ENCODE peak calls at places on chromosomes 2 and 18, in seven cellular contexts. One of them, this sample, is unnamed.

GRCh38 chr2:120779781-120780283 is 44.2 kb downstream of the GLI2 start:
- DNase-seq in K562: peak; percentile 27
- DNase-seq in vagina: no peak
- DNase-seq in GM12892: no peak
- DNase-seq in HCT116: no peak
- DNase-seq in transverse colon: no peak
- DNase-seq in sigmoid colon: no peak
- DNase-seq in this sample: no peak

GRCh38 chr2:32864337-32864736 is 82.4 kb upstream of the LTBP1 start:
- DNase-seq in K562: no peak
- DNase-seq in vagina: no peak
- DNase-seq in GM12892: no peak
- DNase-seq in HCT116: no peak
- DNase-seq in transverse colon: no peak
- DNase-seq in sigmoid colon: no peak
- DNase-seq in this sample: no peak

GRCh38 chr18:43627833-43628370 is 350.6 kb upstream of the SYT4 start:
- DNase-seq in K562: no peak
- DNase-seq in vagina: no peak
- DNase-seq in GM12892: no peak
- DNase-seq in HCT116: no peak
- DNase-seq in transverse colon: no peak
- DNase-seq in sigmoid colon: no peak
- DNase-seq in this sample: no peak

GRCh38 chr2:13046557-13047165 is 329.9 kb downstream of the TRIB2 start:
- DNase-seq in K562: peak; percentile 11
- DNase-seq in vagina: no peak
- DNase-seq in GM12892: no peak
- DNase-seq in HCT116: peak; percentile 6
- DNase-seq in transverse colon: no peak
- DNase-seq in sigmoid colon: no peak
- DNase-seq in this sample: no peak

GRCh38 chr18:74623047-74623816 is 25.6 kb downstream of the ZNF407 start:
- DNase-seq in K562: peak; percentile 12
- DNase-seq in vagina: no peak
- DNase-seq in GM12892: no peak
- DNase-seq in HCT116: peak; percentile 10
- DNase-seq in transverse colon: no peak
- DNase-seq in sigmoid colon: no peak
- DNase-seq in this sample: no peak

GRCh38 chr2:3001595-3002184 is 375.9 kb downstream of the EIPR1 start:
- DNase-seq in K562: peak; percentile 18
- DNase-seq in vagina: no peak
- DNase-seq in GM12892: no peak
- DNase-seq in HCT116: no peak
- DNase-seq in transverse colon: no peak
- DNase-seq in sigmoid colon: no peak
- DNase-seq in this sample: no peak

GRCh38 chr2:131156452-131157149 is 51.5 kb downstream of the PLEKHB2 start:
- DNase-seq in K562: no peak
- DNase-seq in vagina: no peak
- DNase-seq in GM12892: no peak
- DNase-seq in HCT116: no peak
- DNase-seq in transverse colon: no peak
- DNase-seq in sigmoid colon: no peak
- DNase-seq in this sample: peak; percentile 46

GRCh38 chr2:76640905-76641304 is 881.3 kb downstream of the LRRTM4 start:
- DNase-seq in K562: no peak
- DNase-seq in vagina: no peak
- DNase-seq in GM12892: no peak
- DNase-seq in HCT116: no peak
- DNase-seq in transverse colon: no peak
- DNase-seq in sigmoid colon: no peak
- DNase-seq in this sample: no peak

GRCh38 chr2:124572953-124573634 is 548.0 kb downstream of the CNTNAP5 start:
- DNase-seq in K562: no peak
- DNase-seq in vagina: no peak
- DNase-seq in GM12892: no peak
- DNase-seq in HCT116: no peak
- DNase-seq in transverse colon: no peak
- DNase-seq in sigmoid colon: no peak
- DNase-seq in this sample: no peak

GRCh38 chr2:68908392-68908970 is 37.3 kb upstream of the BMP10 start:
- DNase-seq in K562: peak; percentile 81
- DNase-seq in vagina: no peak
- DNase-seq in GM12892: peak; percentile 50
- DNase-seq in HCT116: peak; percentile 76
- DNase-seq in transverse colon: peak; percentile 88
- DNase-seq in sigmoid colon: peak; percentile 81
- DNase-seq in this sample: peak; percentile 47

GRCh38 chr2:212451786-212452200 is 86.8 kb downstream of the ERBB4 start:
- DNase-seq in K562: no peak
- DNase-seq in vagina: no peak
- DNase-seq in GM12892: no peak
- DNase-seq in HCT116: peak; percentile 19
- DNase-seq in transverse colon: no peak
- DNase-seq in sigmoid colon: no peak
- DNase-seq in this sample: no peak

GRCh38 chr2:9758741-9759140 is 84.5 kb upstream of the TAF1B start:
- DNase-seq in K562: no peak
- DNase-seq in vagina: no peak
- DNase-seq in GM12892: no peak
- DNase-seq in HCT116: no peak
- DNase-seq in transverse colon: no peak
- DNase-seq in sigmoid colon: no peak
- DNase-seq in this sample: no peak

GRCh38 chr2:214808961-214809750 is at the start of gene BARD1:
- DNase-seq in K562: peak; percentile 52
- DNase-seq in vagina: no peak
- DNase-seq in GM12892: peak; percentile 27
- DNase-seq in HCT116: peak; percentile 16
- DNase-seq in transverse colon: peak; percentile 70
- DNase-seq in sigmoid colon: peak; percentile 75
- DNase-seq in this sample: peak; percentile 20
- TF ChIP-seq POLR2A in K562: peak; percentile 63
- TF ChIP-seq POLR2A in vagina: peak; percentile 26
- TF ChIP-seq POLR2A in GM12892: no peak
- TF ChIP-seq POLR2A in HCT116: no peak
- TF ChIP-seq POLR2A in transverse colon: peak; percentile 46
- TF ChIP-seq POLR2A in sigmoid colon: peak; percentile 60
- TF ChIP-seq POLR2A in this sample: no peak

DNA sequence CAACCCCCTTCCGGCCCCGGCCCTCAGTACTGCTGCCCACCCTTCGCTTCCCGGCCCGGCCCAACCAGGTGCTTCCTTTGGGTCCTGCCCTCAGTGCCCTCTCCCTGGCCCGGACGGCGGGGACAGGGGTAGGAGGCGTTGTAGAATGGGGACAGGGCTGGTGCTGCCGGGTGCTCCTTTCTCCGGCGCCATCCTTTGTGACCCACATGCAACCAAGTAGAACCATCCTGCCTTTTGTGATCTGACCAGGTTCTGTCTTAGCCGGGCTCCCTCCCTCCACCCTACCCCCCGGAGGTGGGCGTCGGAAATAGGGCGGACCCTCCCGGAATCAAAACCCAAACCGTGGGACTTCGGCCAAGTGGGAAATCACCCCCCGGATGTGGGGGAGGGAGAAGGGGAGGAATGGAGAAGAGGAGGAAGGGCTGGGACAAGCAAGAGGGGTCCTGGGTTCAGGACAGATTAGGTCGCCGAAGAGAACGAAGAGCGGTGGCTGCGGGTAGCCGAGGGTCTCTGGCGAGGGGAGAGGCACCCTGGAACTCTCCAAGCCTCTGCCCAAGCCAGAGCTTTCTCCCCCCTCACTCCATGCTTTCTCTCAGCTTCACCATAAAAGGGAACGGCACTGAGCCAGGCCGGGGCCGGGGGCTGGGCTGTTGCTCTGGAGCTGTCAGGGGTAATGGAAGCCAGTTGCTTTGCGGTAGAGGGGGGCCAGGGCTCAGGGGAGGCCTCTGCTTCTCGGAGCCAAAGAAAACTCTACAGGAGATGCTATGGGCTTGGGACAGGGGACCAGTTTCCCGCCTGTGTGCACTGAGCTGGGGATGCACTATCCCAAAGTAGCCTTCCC is 756 bp upstream of the OST4 start:
- DNase-seq in K562: peak; percentile 40
- DNase-seq in vagina: no peak
- DNase-seq in GM12892: no peak
- DNase-seq in HCT116: no peak
- DNase-seq in transverse colon: peak; percentile 75
- DNase-seq in sigmoid colon: peak; percentile 98
- DNase-seq in this sample: no peak
- TF ChIP-seq POLR2AphosphoS5 in K562: no peak
- TF ChIP-seq POLR2AphosphoS5 in vagina: peak; percentile 38
- TF ChIP-seq POLR2AphosphoS5 in GM12892: no peak
- TF ChIP-seq POLR2AphosphoS5 in HCT116: no peak
- TF ChIP-seq POLR2AphosphoS5 in transverse colon: peak; percentile 85
- TF ChIP-seq POLR2AphosphoS5 in sigmoid colon: peak; percentile 91
- TF ChIP-seq POLR2AphosphoS5 in this sample: no peak

GRCh38 chr2:152717242-152718046 is at the start of gene PRPF40A:
- DNase-seq in K562: peak; percentile 99
- DNase-seq in vagina: peak; percentile 99
- DNase-seq in GM12892: peak; percentile 78
- DNase-seq in HCT116: peak; percentile 94
- DNase-seq in transverse colon: peak; percentile 99
- DNase-seq in sigmoid colon: peak; percentile 99
- DNase-seq in this sample: peak; percentile 77
- TF ChIP-seq POLR2A in K562: peak; percentile 94
- TF ChIP-seq POLR2A in vagina: peak; percentile 62
- TF ChIP-seq POLR2A in GM12892: peak; percentile 85
- TF ChIP-seq POLR2A in HCT116: peak; percentile 62
- TF ChIP-seq POLR2A in transverse colon: peak; percentile 94
- TF ChIP-seq POLR2A in sigmoid colon: peak; percentile 85
- TF ChIP-seq POLR2A in this sample: peak; percentile 87

GRCh38 chr18:48351216-48352050 is 57.8 kb downstream of the ZBTB7C start:
- DNase-seq in K562: no peak
- DNase-seq in vagina: no peak
- DNase-seq in GM12892: no peak
- DNase-seq in HCT116: no peak
- DNase-seq in transverse colon: no peak
- DNase-seq in sigmoid colon: no peak
- DNase-seq in this sample: no peak
- TF ChIP-seq POLR2AphosphoS5 in K562: no peak
- TF ChIP-seq POLR2AphosphoS5 in vagina: no peak
- TF ChIP-seq POLR2AphosphoS5 in GM12892: no peak
- TF ChIP-seq POLR2AphosphoS5 in HCT116: no peak
- TF ChIP-seq POLR2AphosphoS5 in transverse colon: no peak
- TF ChIP-seq POLR2AphosphoS5 in sigmoid colon: no peak
- TF ChIP-seq POLR2AphosphoS5 in this sample: no peak

GRCh38 chr18:79915161-79916127 is 36.0 kb downstream of the SLC66A2 start:
- DNase-seq in K562: no peak
- DNase-seq in vagina: peak; percentile 80
- DNase-seq in GM12892: no peak
- DNase-seq in HCT116: no peak
- DNase-seq in transverse colon: peak; percentile 7
- DNase-seq in sigmoid colon: no peak
- DNase-seq in this sample: no peak
- TF ChIP-seq POLR2A in K562: no peak
- TF ChIP-seq POLR2A in vagina: no peak
- TF ChIP-seq POLR2A in GM12892: no peak
- TF ChIP-seq POLR2A in HCT116: no peak
- TF ChIP-seq POLR2A in transverse colon: no peak
- TF ChIP-seq POLR2A in sigmoid colon: no peak
- TF ChIP-seq POLR2A in this sample: no peak

DNA sequence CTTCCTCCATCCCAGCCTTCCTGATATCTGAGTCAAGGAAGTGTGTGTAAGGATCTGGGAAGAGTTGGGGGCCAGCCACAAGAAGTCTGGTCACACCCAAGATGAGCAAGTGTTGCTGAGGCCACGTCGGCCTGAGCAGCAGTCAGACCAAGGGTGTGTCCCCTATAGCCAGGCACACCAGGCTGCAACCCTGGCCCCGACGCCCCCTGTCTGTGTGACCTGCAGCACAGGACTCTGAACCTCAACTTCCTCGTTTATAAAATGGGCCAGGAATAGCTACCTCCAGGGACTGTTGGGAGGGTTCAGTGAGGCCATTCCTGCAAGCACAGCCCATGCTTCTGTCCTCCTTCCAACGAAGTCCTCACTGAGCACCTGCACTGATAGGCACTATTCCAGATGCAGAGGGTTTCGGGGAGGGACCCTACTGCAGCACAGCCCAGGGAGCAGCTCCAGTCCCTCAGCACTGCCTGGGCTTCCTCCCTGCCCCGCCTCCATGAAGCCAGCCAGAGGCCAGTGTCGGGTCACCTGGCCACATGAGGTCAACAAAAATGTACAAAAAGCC is 13.3 kb downstream of the LIMS2 start:
- DNase-seq in K562: no peak
- DNase-seq in vagina: no peak
- DNase-seq in GM12892: no peak
- DNase-seq in HCT116: no peak
- DNase-seq in transverse colon: peak; percentile 10
- DNase-seq in sigmoid colon: peak; percentile 73
- DNase-seq in this sample: no peak
- TF ChIP-seq POLR2AphosphoS5 in K562: no peak
- TF ChIP-seq POLR2AphosphoS5 in vagina: no peak
- TF ChIP-seq POLR2AphosphoS5 in GM12892: no peak
- TF ChIP-seq POLR2AphosphoS5 in HCT116: no peak
- TF ChIP-seq POLR2AphosphoS5 in transverse colon: no peak
- TF ChIP-seq POLR2AphosphoS5 in sigmoid colon: no peak
- TF ChIP-seq POLR2AphosphoS5 in this sample: no peak

GRCh38 chr2:110215566-110216158 is 3.3 kb upstream of the MTLN start:
- DNase-seq in K562: no peak
- DNase-seq in vagina: no peak
- DNase-seq in GM12892: no peak
- DNase-seq in HCT116: no peak
- DNase-seq in transverse colon: no peak
- DNase-seq in sigmoid colon: no peak
- DNase-seq in this sample: no peak

GRCh38 chr2:110216803-110217202 is 4.5 kb upstream of the MTLN start:
- DNase-seq in K562: no peak
- DNase-seq in vagina: no peak
- DNase-seq in GM12892: no peak
- DNase-seq in HCT116: no peak
- DNase-seq in transverse colon: no peak
- DNase-seq in sigmoid colon: no peak
- DNase-seq in this sample: no peak

GRCh38 chr2:110216199-110216598 is 3.9 kb upstream of the MTLN start:
- DNase-seq in K562: no peak
- DNase-seq in vagina: no peak
- DNase-seq in GM12892: no peak
- DNase-seq in HCT116: no peak
- DNase-seq in transverse colon: no peak
- DNase-seq in sigmoid colon: no peak
- DNase-seq in this sample: no peak

GRCh38 chr2:110211938-110212858 is at the start of gene MTLN:
- DNase-seq in K562: peak; percentile 86
- DNase-seq in vagina: no peak
- DNase-seq in GM12892: peak; percentile 63
- DNase-seq in HCT116: peak; percentile 58
- DNase-seq in transverse colon: peak; percentile 76
- DNase-seq in sigmoid colon: peak; percentile 81
- DNase-seq in this sample: peak; percentile 68
- TF ChIP-seq POLR2A in K562: peak; percentile 96
- TF ChIP-seq POLR2A in vagina: no peak
- TF ChIP-seq POLR2A in GM12892: peak; percentile 92
- TF ChIP-seq POLR2A in HCT116: peak; percentile 66
- TF ChIP-seq POLR2A in transverse colon: peak; percentile 77
- TF ChIP-seq POLR2A in sigmoid colon: peak; percentile 46
- TF ChIP-seq POLR2A in this sample: peak; percentile 96

This sample was measured in GM12891.